ENCODE peak calls at places on chromosomes 16 and 17, in nine cellular contexts. One of them, this sample, is unnamed. For H3K9me3, the result is how much of the 10 kb centered on the place peaks cover.

GRCh38 chr17:1985686-1986085 is 39.4 kb downstream of the RTN4RL1 start:
- DNase-seq in CD4-positive, CD25-positive, alpha-beta regulatory T cell: no peak
- DNase-seq in small intestine: no peak
- DNase-seq in lung: no peak
- DNase-seq in mesenchymal stem cell: no peak
- DNase-seq in left lung: no peak
- DNase-seq in CD8-positive, alpha-beta T cell: no peak
- DNase-seq in tibial artery: no peak
- DNase-seq in mammary epithelial cell: no peak
- DNase-seq in this sample: no peak

GRCh38 chr16:85046957-85047866 is 19.6 kb downstream of the KIAA0513 start:
- DNase-seq in lung: peak
- DNase-seq in mesenchymal stem cell: peak
- DNase-seq in small intestine: peak
- DNase-seq in CD4-positive, CD25-positive, alpha-beta regulatory T cell: peak
- DNase-seq in tibial artery: no peak
- DNase-seq in left lung: peak
- DNase-seq in mammary epithelial cell: no peak
- DNase-seq in CD8-positive, alpha-beta T cell: no peak
- DNase-seq in this sample: no peak

GRCh38 chr17:39939588-39940419 is 12.3 kb downstream of the LRRC3C start:
- DNase-seq in CD8-positive, alpha-beta T cell: peak
- DNase-seq in lung: no peak
- DNase-seq in small intestine: no peak
- DNase-seq in tibial artery: no peak
- DNase-seq in mammary epithelial cell: peak
- DNase-seq in CD4-positive, CD25-positive, alpha-beta regulatory T cell: peak
- DNase-seq in left lung: no peak
- DNase-seq in mesenchymal stem cell: peak
- DNase-seq in this sample: peak

GRCh38 chr17:45998987-45999899 is at the start of gene STH:
- DNase-seq in tibial artery: no peak
- DNase-seq in CD4-positive, CD25-positive, alpha-beta regulatory T cell: no peak
- DNase-seq in mammary epithelial cell: no peak
- DNase-seq in mesenchymal stem cell: no peak
- DNase-seq in small intestine: no peak
- DNase-seq in CD8-positive, alpha-beta T cell: no peak
- DNase-seq in lung: no peak
- DNase-seq in left lung: no peak
- DNase-seq in this sample: no peak

GRCh38 chr16:88770459-88771293 is 14.3 kb downstream of the PIEZO1 start:
- DNase-seq in lung: peak
- DNase-seq in mammary epithelial cell: peak
- DNase-seq in mesenchymal stem cell: peak
- DNase-seq in CD4-positive, CD25-positive, alpha-beta regulatory T cell: no peak
- DNase-seq in left lung: peak
- DNase-seq in tibial artery: no peak
- DNase-seq in CD8-positive, alpha-beta T cell: peak
- DNase-seq in small intestine: peak
- DNase-seq in this sample: no peak

GRCh38 chr16:83901101-83901500 is 2.2 kb downstream of the MLYCD start:
- DNase-seq in left lung: no peak
- DNase-seq in small intestine: no peak
- DNase-seq in mammary epithelial cell: peak
- DNase-seq in tibial artery: no peak
- DNase-seq in lung: no peak
- DNase-seq in CD4-positive, CD25-positive, alpha-beta regulatory T cell: no peak
- DNase-seq in mesenchymal stem cell: no peak
- DNase-seq in CD8-positive, alpha-beta T cell: no peak
- DNase-seq in this sample: no peak

GRCh38 chr16:8146613-8147012 is 443.7 kb downstream of the TMEM114 start:
- DNase-seq in left lung: no peak
- DNase-seq in CD8-positive, alpha-beta T cell: no peak
- DNase-seq in mesenchymal stem cell: no peak
- DNase-seq in mammary epithelial cell: no peak
- DNase-seq in small intestine: no peak
- DNase-seq in lung: no peak
- DNase-seq in CD4-positive, CD25-positive, alpha-beta regulatory T cell: no peak
- DNase-seq in tibial artery: no peak
- DNase-seq in this sample: no peak

GRCh38 chr17:67534941-67535340 is 157.9 kb downstream of the PITPNC1 start:
- DNase-seq in left lung: no peak
- DNase-seq in mammary epithelial cell: no peak
- DNase-seq in small intestine: no peak
- DNase-seq in CD4-positive, CD25-positive, alpha-beta regulatory T cell: no peak
- DNase-seq in tibial artery: no peak
- DNase-seq in lung: no peak
- DNase-seq in CD8-positive, alpha-beta T cell: no peak
- DNase-seq in mesenchymal stem cell: peak
- DNase-seq in this sample: no peak

GRCh38 chr16:6684076-6684673 is 648.5 kb upstream of the RBFOX1 start:
- DNase-seq in left lung: no peak
- DNase-seq in CD4-positive, CD25-positive, alpha-beta regulatory T cell: peak
- DNase-seq in mammary epithelial cell: peak
- DNase-seq in lung: no peak
- DNase-seq in mesenchymal stem cell: no peak
- DNase-seq in CD8-positive, alpha-beta T cell: no peak
- DNase-seq in tibial artery: no peak
- DNase-seq in small intestine: peak
- DNase-seq in this sample: no peak

GRCh38 chr16:81443688-81444447 is 740 bp upstream of the CMIP start:
- DNase-seq in left lung: no peak
- DNase-seq in mammary epithelial cell: no peak
- DNase-seq in mesenchymal stem cell: no peak
- DNase-seq in lung: no peak
- DNase-seq in CD8-positive, alpha-beta T cell: no peak
- DNase-seq in tibial artery: peak
- DNase-seq in small intestine: no peak
- DNase-seq in CD4-positive, CD25-positive, alpha-beta regulatory T cell: no peak
- DNase-seq in this sample: no peak

GRCh38 chr17:39132192-39132600 is 19.2 kb downstream of the PLXDC1 start:
- DNase-seq in left lung: no peak
- DNase-seq in lung: no peak
- DNase-seq in CD8-positive, alpha-beta T cell: no peak
- DNase-seq in CD4-positive, CD25-positive, alpha-beta regulatory T cell: no peak
- DNase-seq in mesenchymal stem cell: peak
- DNase-seq in mammary epithelial cell: peak
- DNase-seq in small intestine: no peak
- DNase-seq in tibial artery: no peak
- DNase-seq in this sample: no peak

GRCh38 chr17:8192070-8192815 is 2.3 kb upstream of the BORCS6 start:
- DNase-seq in CD8-positive, alpha-beta T cell: peak
- DNase-seq in left lung: peak
- DNase-seq in small intestine: peak
- DNase-seq in tibial artery: peak
- DNase-seq in CD4-positive, CD25-positive, alpha-beta regulatory T cell: peak
- DNase-seq in mesenchymal stem cell: peak
- DNase-seq in mammary epithelial cell: peak
- DNase-seq in lung: peak
- DNase-seq in this sample: peak

GRCh38 chr17:82334622-82335394 is 1.2 kb upstream of the SECTM1 start:
- DNase-seq in mesenchymal stem cell: peak
- DNase-seq in lung: no peak
- DNase-seq in mammary epithelial cell: peak
- DNase-seq in small intestine: peak
- DNase-seq in tibial artery: no peak
- DNase-seq in left lung: no peak
- DNase-seq in CD4-positive, CD25-positive, alpha-beta regulatory T cell: no peak
- DNase-seq in CD8-positive, alpha-beta T cell: no peak
- DNase-seq in this sample: peak

GRCh38 chr17:48236681-48237134 is 129.1 kb downstream of the SNX11 start:
- DNase-seq in left lung: no peak
- DNase-seq in tibial artery: no peak
- DNase-seq in lung: no peak
- DNase-seq in mammary epithelial cell: peak
- DNase-seq in CD4-positive, CD25-positive, alpha-beta regulatory T cell: peak
- DNase-seq in mesenchymal stem cell: no peak
- DNase-seq in small intestine: no peak
- DNase-seq in CD8-positive, alpha-beta T cell: no peak
- DNase-seq in this sample: no peak

GRCh38 chr16:86244936-86245335 is 265.4 kb upstream of the FOXF1 start:
- DNase-seq in small intestine: no peak
- DNase-seq in tibial artery: no peak
- DNase-seq in mesenchymal stem cell: no peak
- DNase-seq in lung: no peak
- DNase-seq in CD8-positive, alpha-beta T cell: no peak
- DNase-seq in left lung: no peak
- DNase-seq in mammary epithelial cell: no peak
- DNase-seq in CD4-positive, CD25-positive, alpha-beta regulatory T cell: no peak
- DNase-seq in this sample: no peak

GRCh38 chr16:86984975-86985655 is 332.1 kb downstream of the C16orf95 start:
- DNase-seq in mammary epithelial cell: no peak
- DNase-seq in mesenchymal stem cell: peak
- DNase-seq in small intestine: no peak
- DNase-seq in CD4-positive, CD25-positive, alpha-beta regulatory T cell: no peak
- DNase-seq in left lung: no peak
- DNase-seq in CD8-positive, alpha-beta T cell: no peak
- DNase-seq in tibial artery: peak
- DNase-seq in lung: no peak
- DNase-seq in this sample: no peak

GRCh38 chr17:49873466-49873865 is 25.6 kb upstream of the TAC4 start:
- DNase-seq in left lung: peak
- DNase-seq in lung: peak
- DNase-seq in CD4-positive, CD25-positive, alpha-beta regulatory T cell: no peak
- DNase-seq in CD8-positive, alpha-beta T cell: no peak
- DNase-seq in mesenchymal stem cell: no peak
- DNase-seq in mammary epithelial cell: no peak
- DNase-seq in tibial artery: no peak
- DNase-seq in small intestine: no peak
- DNase-seq in this sample: no peak
- H3K4me3 ChIP-seq in left lung: no peak
- H3K4me3 ChIP-seq in lung: no peak
- H3K4me3 ChIP-seq in CD4-positive, CD25-positive, alpha-beta regulatory T cell: no peak
- H3K4me3 ChIP-seq in CD8-positive, alpha-beta T cell: no peak
- H3K4me3 ChIP-seq in mesenchymal stem cell: no peak
- H3K4me3 ChIP-seq in mammary epithelial cell: no peak
- H3K4me3 ChIP-seq in tibial artery: no peak
- H3K4me3 ChIP-seq in small intestine: no peak
- H3K4me3 ChIP-seq in this sample: no peak

DNA sequence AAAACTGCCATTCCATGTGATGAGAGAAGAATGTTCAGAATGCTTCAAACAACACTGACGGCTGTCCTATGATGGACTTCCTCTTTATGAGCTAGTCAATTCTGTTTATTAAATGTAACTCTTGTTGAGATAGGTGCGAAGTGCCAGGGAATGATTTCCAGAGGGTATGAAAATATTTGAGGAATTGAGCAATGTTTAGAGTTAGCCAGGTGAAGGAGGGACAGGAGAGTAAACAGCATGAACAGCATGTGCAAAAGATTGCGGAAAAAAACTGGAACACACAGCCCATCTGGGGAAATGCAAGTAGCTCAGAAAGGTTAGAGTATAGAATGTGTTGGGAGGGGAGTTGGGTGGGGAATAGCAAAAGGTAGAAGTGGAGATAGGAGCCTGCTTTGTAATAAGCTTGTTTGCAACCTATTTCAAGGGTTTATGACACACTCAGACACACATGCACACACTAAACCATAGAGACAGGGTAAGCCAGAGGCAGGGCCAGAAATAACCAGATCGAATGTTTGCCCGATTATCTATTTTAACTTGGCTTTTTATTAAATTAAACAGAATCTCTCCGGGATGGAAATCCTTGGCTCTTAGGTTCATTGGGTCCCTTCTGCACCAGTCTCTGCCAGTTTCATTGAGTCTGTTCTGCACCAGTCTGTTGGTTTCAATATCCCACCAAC is 135.6 kb upstream of the COX10 start:
- DNase-seq in mammary epithelial cell: no peak
- DNase-seq in mesenchymal stem cell: no peak
- DNase-seq in tibial artery: no peak
- DNase-seq in CD4-positive, CD25-positive, alpha-beta regulatory T cell: no peak
- DNase-seq in CD8-positive, alpha-beta T cell: no peak
- DNase-seq in small intestine: no peak
- DNase-seq in left lung: no peak
- DNase-seq in lung: no peak
- DNase-seq in this sample: no peak
- H3K9me3 ChIP-seq in mammary epithelial cell: under half
- H3K9me3 ChIP-seq in mesenchymal stem cell: under half
- H3K9me3 ChIP-seq in tibial artery: under half
- H3K9me3 ChIP-seq in CD4-positive, CD25-positive, alpha-beta regulatory T cell: under half
- H3K9me3 ChIP-seq in CD8-positive, alpha-beta T cell: under half
- H3K9me3 ChIP-seq in small intestine: under half
- H3K9me3 ChIP-seq in left lung: under half
- H3K9me3 ChIP-seq in lung: under half
- H3K9me3 ChIP-seq in this sample: under half

DNA sequence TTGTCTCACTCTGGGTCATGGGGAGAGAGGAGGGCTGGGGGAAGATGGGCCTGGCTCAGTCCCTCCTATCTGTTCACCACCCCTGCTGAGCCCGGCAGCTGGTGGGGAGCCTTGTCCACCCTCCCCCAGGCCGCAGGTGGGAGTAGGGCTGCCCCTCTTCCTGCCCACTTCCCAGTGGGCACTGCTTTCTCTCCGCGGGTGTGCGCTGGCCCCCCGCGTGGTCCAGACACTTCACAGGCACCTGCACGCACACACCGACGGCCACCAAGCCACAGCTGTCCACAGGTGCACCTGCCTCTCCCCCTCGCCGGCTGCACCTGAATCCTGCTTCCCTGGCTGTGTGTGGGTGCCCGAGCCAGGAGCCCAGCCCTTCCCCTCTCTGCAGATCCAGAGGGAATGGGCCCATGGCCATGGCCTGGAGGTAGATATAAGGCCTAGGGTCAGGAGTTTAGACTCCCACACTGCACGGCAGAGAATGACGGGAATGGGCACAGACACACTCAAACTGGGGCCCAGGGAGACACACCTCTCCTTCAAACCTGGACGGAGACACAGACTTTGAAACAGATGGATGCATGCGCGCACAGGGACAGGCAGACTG is 2.0 kb downstream of the NHERF2 start:
- DNase-seq in lung: no peak
- DNase-seq in CD4-positive, CD25-positive, alpha-beta regulatory T cell: no peak
- DNase-seq in left lung: no peak
- DNase-seq in tibial artery: no peak
- DNase-seq in small intestine: no peak
- DNase-seq in mammary epithelial cell: no peak
- DNase-seq in mesenchymal stem cell: no peak
- DNase-seq in CD8-positive, alpha-beta T cell: no peak
- DNase-seq in this sample: no peak
- H3K4me3 ChIP-seq in lung: peak
- H3K4me3 ChIP-seq in CD4-positive, CD25-positive, alpha-beta regulatory T cell: no peak
- H3K4me3 ChIP-seq in left lung: peak
- H3K4me3 ChIP-seq in tibial artery: peak
- H3K4me3 ChIP-seq in small intestine: no peak
- H3K4me3 ChIP-seq in mammary epithelial cell: no peak
- H3K4me3 ChIP-seq in mesenchymal stem cell: no peak
- H3K4me3 ChIP-seq in CD8-positive, alpha-beta T cell: no peak
- H3K4me3 ChIP-seq in this sample: no peak

DNA sequence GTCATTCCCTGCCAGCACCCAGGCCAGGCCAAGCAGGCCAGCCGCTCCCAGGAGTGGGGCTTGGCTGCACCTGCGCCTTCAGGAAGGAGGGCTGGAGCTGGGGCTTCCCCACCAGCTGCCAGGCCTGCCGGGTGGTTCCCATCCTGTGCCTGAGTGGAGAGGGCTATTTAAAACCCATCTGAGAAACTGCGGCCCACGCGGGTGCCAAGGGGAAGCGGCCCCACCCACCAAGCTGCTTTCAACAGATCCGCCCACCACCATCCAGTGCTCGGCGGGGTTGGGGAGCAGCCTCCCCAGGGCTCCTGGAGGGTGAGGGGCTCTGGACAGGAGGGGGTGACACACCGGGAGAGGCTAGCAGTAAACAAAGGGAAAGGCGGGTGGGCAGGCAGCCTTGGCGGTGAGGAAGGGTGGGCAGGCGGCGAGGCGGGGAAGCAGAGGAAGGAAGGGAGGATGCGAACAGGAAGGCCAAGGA is 3.6 kb downstream of the NTHL1 start:
- DNase-seq in lung: peak
- DNase-seq in left lung: peak
- DNase-seq in CD4-positive, CD25-positive, alpha-beta regulatory T cell: no peak
- DNase-seq in small intestine: no peak
- DNase-seq in mammary epithelial cell: no peak
- DNase-seq in tibial artery: no peak
- DNase-seq in mesenchymal stem cell: no peak
- DNase-seq in CD8-positive, alpha-beta T cell: no peak
- DNase-seq in this sample: no peak
- H3K9me3 ChIP-seq in lung: under half
- H3K9me3 ChIP-seq in left lung: under half
- H3K9me3 ChIP-seq in CD4-positive, CD25-positive, alpha-beta regulatory T cell: under half
- H3K9me3 ChIP-seq in small intestine: under half
- H3K9me3 ChIP-seq in mammary epithelial cell: under half
- H3K9me3 ChIP-seq in tibial artery: under half
- H3K9me3 ChIP-seq in mesenchymal stem cell: under half
- H3K9me3 ChIP-seq in CD8-positive, alpha-beta T cell: under half
- H3K9me3 ChIP-seq in this sample: under half

This sample was measured in naive thymus-derived CD4-positive, alpha-beta T cell.